ENCODE peak calls at places on chromosomes 3 and 15, in ten cellular contexts. K is small intestine, S is WTC11, M is T-helper 9 cell, W is RWPE1, U is GM19239, Y is IMR-90, A is brain microvascular endothelial cell, Q is islet precursor cell, D is NCI-H748 treated with DMSO at 0.1 percent for 48 hours. O is an unnamed sample.

GRCh38 chr3:151726016-151726415 is 7.7 kb upstream of the AADACL2 start:
- DNase-seq in K (no peak), S (no peak), M (no peak), W (no peak), U (no peak), Y (no peak), A (peak; percentile 82), Q (no peak), D (no peak), O (peak; percentile 12)

GRCh38 chr15:38266247-38266996 is 13.8 kb downstream of the SPRED1 start:
- DNase-seq in K (no peak), S (no peak), M (no peak), W (no peak), U (no peak), Y (no peak), A (peak; percentile 20), Q (no peak), D (no peak), O (no peak)

GRCh38 chr3:46208167-46208704 is at the start of gene CCR1:
- DNase-seq in K (peak; percentile 52), S (peak; percentile 50), M (no peak), W (no peak), U (peak; percentile 28), Y (peak; percentile 10), A (peak; percentile 21), Q (peak; percentile 76), D (no peak), O (peak; percentile 14)

GRCh38 chr15:101504866-101505609 is 15.5 kb upstream of the PCSK6 start:
- DNase-seq in K (no peak), S (no peak), M (no peak), W (no peak), U (no peak), Y (no peak), A (no peak), Q (peak; percentile 44), D (no peak), O (no peak)

GRCh38 chr3:12750223-12750622 is 8.8 kb downstream of the TMEM40 start:
- DNase-seq in K (peak; percentile 16), S (no peak), M (no peak), W (peak; percentile 52), U (no peak), Y (peak; percentile 86), A (peak; percentile 56), Q (no peak), D (no peak), O (peak; percentile 67)

GRCh38 chr3:32886911-32887310 is 64.5 kb upstream of the CCR4 start:
- DNase-seq in K (no peak), S (no peak), M (no peak), W (no peak), U (no peak), Y (no peak), A (no peak), Q (no peak), D (no peak), O (no peak)

GRCh38 chr3:58351920-58352319 is 19.2 kb downstream of the PXK start:
- DNase-seq in K (no peak), S (peak; percentile 15), M (no peak), W (no peak), U (no peak), Y (no peak), A (no peak), Q (no peak), D (no peak), O (no peak)

GRCh38 chr15:39301589-39301999 is 279.3 kb upstream of the THBS1 start:
- DNase-seq in K (no peak), S (no peak), M (no peak), W (no peak), U (no peak), Y (peak; percentile 77), A (no peak), Q (no peak), D (no peak), O (peak; percentile 5)

GRCh38 chr15:69359724-69360123 is 54.4 kb upstream of the KIF23 start:
- DNase-seq in K (peak; percentile 6), S (no peak), M (no peak), W (no peak), U (no peak), Y (peak; percentile 60), A (no peak), Q (peak; percentile 74), D (no peak), O (no peak)

GRCh38 chr15:54576303-54576935 is 598.2 kb downstream of the UNC13C start:
- DNase-seq in K (no peak), S (no peak), M (no peak), W (no peak), U (no peak), Y (no peak), A (no peak), Q (no peak), D (no peak), O (no peak)

GRCh38 chr3:194488007-194488742 is 1.4 kb upstream of the ATP13A3 start:
- DNase-seq in K (no peak), S (no peak), M (no peak), W (peak; percentile 60), U (no peak), Y (no peak), A (no peak), Q (peak; percentile 72), D (no peak), O (no peak)

GRCh38 chr3:10007126-10007782 is 19.0 kb upstream of the FANCD2 start:
- DNase-seq in K (no peak), S (no peak), M (no peak), W (no peak), U (no peak), Y (no peak), A (no peak), Q (no peak), D (no peak), O (no peak)

GRCh38 chr3:115623414-115623868 is at the start of gene GAP43:
- DNase-seq in K (peak; percentile 4), S (peak; percentile 73), M (no peak), W (peak; percentile 11), U (no peak), Y (peak; percentile 86), A (peak; percentile 85), Q (peak; percentile 91), D (peak; percentile 51), O (peak; percentile 8)

GRCh38 chr3:164452707-164453106 is 625.6 kb downstream of the SI start:
- DNase-seq in K (no peak), S (no peak), M (no peak), W (no peak), U (no peak), Y (no peak), A (no peak), Q (no peak), D (no peak), O (no peak)

GRCh38 chr15:52857937-52858336 is 67.8 kb upstream of the ONECUT1 start:
- DNase-seq in K (no peak), S (no peak), M (no peak), W (peak; percentile 30), U (no peak), Y (peak; percentile 2), A (peak; percentile 9), Q (no peak), D (no peak), O (peak; percentile 13)

GRCh38 chr3:45559560-45560118 is 34.9 kb upstream of the LIMD1 start:
- DNase-seq in K (no peak), S (no peak), M (no peak), W (no peak), U (no peak), Y (no peak), A (no peak), Q (peak; percentile 30), D (no peak), O (no peak)

GRCh38 chr3:184755315-184755731 is 43.5 kb upstream of the MAGEF1 start:
- DNase-seq in K (no peak), S (no peak), M (no peak), W (no peak), U (no peak), Y (no peak), A (no peak), Q (no peak), D (no peak), O (no peak)